ENCODE peak calls at places on chromosome 14, in nine cellular contexts. L is mucosa of gallbladder, I is HEK293T, H is neural progenitor cell, Z is mesothelial cell of epicardium, T is progenitor cell of endocrine pancreas, O is kidney tubule cell, B is naive B cell, E is HTR-8/SVneo. N is an unnamed sample.

GRCh38 chr14:77409131-77409533 is 14.2 kb downstream of the NOXRED1 start:
- DNase-seq in O (peak), H (peak), B (peak), E (no peak), Z (no peak), T (no peak), I (no peak), L (no peak), N (no peak)

GRCh38 chr14:100532916-100533630 is 54.1 kb downstream of the BEGAIN start:
- DNase-seq in H (no peak), Z (no peak), O (no peak), T (no peak), L (peak), I (no peak), B (no peak), E (no peak), N (no peak)

GRCh38 chr14:50085570-50086315 is 30.6 kb downstream of the VCPKMT start:
- DNase-seq in I (no peak), L (no peak), O (peak), B (peak), E (peak), H (no peak), Z (no peak), T (no peak), N (no peak)

GRCh38 chr14:24673059-24673458 is 39.1 kb upstream of the GZMB start:
- DNase-seq in T (no peak), B (peak), E (no peak), O (no peak), Z (no peak), L (no peak), H (no peak), I (no peak), N (no peak)

GRCh38 chr14:98120831-98121464 is 1151.0 kb downstream of the BCL11B start:
- DNase-seq in E (no peak), T (no peak), L (no peak), B (no peak), H (no peak), O (peak), I (no peak), Z (no peak), N (no peak)

GRCh38 chr14:54047645-54048308 is 91.2 kb upstream of the BMP4 start:
- DNase-seq in E (no peak), I (no peak), Z (no peak), O (no peak), B (no peak), H (no peak), T (no peak), L (no peak), N (no peak)

GRCh38 chr14:61561144-61561543 is 134.2 kb upstream of the HIF1A start:
- DNase-seq in H (peak), E (peak), L (no peak), O (peak), Z (no peak), T (no peak), I (no peak), B (no peak), N (no peak)

GRCh38 chr14:104316121-104316722 is 177.8 kb downstream of the KIF26A start:
- DNase-seq in E (no peak), T (no peak), L (no peak), B (no peak), H (no peak), Z (peak), I (no peak), O (no peak), N (no peak)

GRCh38 chr14:72545411-72546311 is 348.2 kb downstream of the DPF3 start:
- DNase-seq in L (no peak), Z (no peak), O (peak), B (no peak), I (no peak), E (no peak), T (no peak), H (no peak), N (no peak)

GRCh38 chr14:50882932-50883826 is 11.3 kb downstream of the ABHD12B start:
- DNase-seq in B (no peak), L (peak), O (no peak), E (no peak), Z (no peak), H (no peak), I (no peak), T (no peak), N (no peak)

GRCh38 chr14:35196571-35196970 is 74.2 kb downstream of the PRORP start:
- DNase-seq in L (no peak), T (no peak), I (no peak), O (peak), E (no peak), H (no peak), Z (no peak), B (no peak), N (no peak)

GRCh38 chr14:93346926-93347721 is at the start of gene COX8C:
- DNase-seq in O (no peak), I (no peak), E (no peak), L (no peak), H (no peak), B (no peak), T (no peak), Z (no peak), N (no peak)

GRCh38 chr14:50026396-50026795 is 90.0 kb downstream of the VCPKMT start:
- DNase-seq in E (no peak), T (no peak), I (no peak), B (no peak), H (no peak), Z (no peak), O (no peak), L (no peak), N (no peak)

GRCh38 chr14:70995671-70996070 is 88.4 kb downstream of the PCNX1 start:
- DNase-seq in B (no peak), T (no peak), H (no peak), E (peak), I (no peak), L (no peak), O (no peak), Z (no peak), N (no peak)

GRCh38 chr14:23513005-23513412 is 38.6 kb downstream of the ZFHX2 start:
- DNase-seq in O (no peak), Z (no peak), T (no peak), I (no peak), H (no peak), E (no peak), B (no peak), L (no peak), N (no peak)

GRCh38 chr14:50762931-50763300 is 68.0 kb downstream of the NIN start:
- DNase-seq in B (no peak), I (no peak), Z (no peak), H (no peak), E (no peak), L (no peak), T (no peak), O (no peak), N (no peak)

GRCh38 chr14:97456958-97457357 is 659.8 kb downstream of the VRK1 start:
- DNase-seq in I (no peak), B (no peak), H (no peak), E (no peak), T (no peak), O (peak), Z (no peak), L (no peak), N (no peak)

GRCh38 chr14:94888108-94888507 is 118.2 kb upstream of the GSC start:
- DNase-seq in Z (no peak), I (no peak), H (no peak), T (no peak), B (no peak), L (peak), E (no peak), O (no peak), N (no peak)

GRCh38 chr14:85934123-85934885 is 404.4 kb downstream of the FLRT2 start:
- DNase-seq in E (peak), I (no peak), Z (no peak), L (peak), B (peak), O (peak), H (no peak), T (no peak), N (no peak)

GRCh38 chr14:104223810-104224515 is 85.6 kb downstream of the KIF26A start:
- DNase-seq in L (no peak), H (no peak), T (no peak), B (no peak), I (no peak), E (no peak), O (no peak), Z (no peak), N (no peak)

GRCh38 chr14:100486025-100486828 is 101.0 kb downstream of the BEGAIN start:
- DNase-seq in I (peak), L (peak), E (peak), Z (peak), T (peak), H (peak), B (peak), O (peak), N (peak)

GRCh38 chr14:68236525-68236924 is 416.9 kb downstream of the RAD51B start:
- DNase-seq in E (no peak), L (no peak), I (no peak), H (no peak), B (no peak), T (no peak), O (no peak), Z (no peak), N (no peak)

GRCh38 chr14:36111822-36112583 is 64.5 kb downstream of the PTCSC3 start:
- DNase-seq in H (no peak), I (no peak), E (no peak), Z (no peak), L (no peak), O (no peak), B (no peak), T (no peak), N (no peak)

GRCh38 chr14:95619785-95620417 is 66.3 kb upstream of the TCL1B start:
- DNase-seq in O (no peak), L (no peak), T (no peak), Z (no peak), I (no peak), E (no peak), B (no peak), H (peak), N (no peak)

GRCh38 chr14:64848239-64848638 is 31.5 kb downstream of the SPTB start:
- DNase-seq in L (no peak), Z (no peak), T (no peak), E (no peak), B (no peak), H (no peak), O (no peak), I (no peak), N (no peak)

GRCh38 chr14:34277191-34277590 is 184.8 kb downstream of the SPTSSA start:
- DNase-seq in L (no peak), I (no peak), O (no peak), B (no peak), Z (no peak), H (no peak), E (no peak), T (no peak), N (no peak)

GRCh38 chr14:54474232-54474793 is 14.5 kb downstream of the GMFB start:
- DNase-seq in I (no peak), E (no peak), H (no peak), L (no peak), T (no peak), O (no peak), B (no peak), Z (no peak), N (no peak)

GRCh38 chr14:96624661-96625435 is 122.7 kb downstream of the PAPOLA start:
- DNase-seq in I (no peak), H (peak), Z (no peak), B (no peak), L (no peak), O (no peak), T (no peak), E (no peak), N (no peak)

GRCh38 chr14:50835280-50835679 is 4.3 kb upstream of the NIN start:
- DNase-seq in T (no peak), I (no peak), L (no peak), B (peak), H (no peak), Z (no peak), E (no peak), O (peak), N (no peak)

GRCh38 chr14:100307215-100308111 is 1.2 kb upstream of the SLC25A29 start:
- DNase-seq in Z (peak), H (peak), T (peak), I (no peak), L (no peak), O (peak), B (no peak), E (no peak), N (no peak)

GRCh38 chr14:32702571-32702970 is 236.1 kb upstream of the NPAS3 start:
- DNase-seq in Z (peak), T (no peak), E (no peak), O (peak), B (peak), L (no peak), I (no peak), H (peak), N (peak)